ENCODE peak calls at places on chromosomes 4 and X, in eight cellular contexts. W is cardiac fibroblast; X is GM12864; B is DMS 273 treated with DMSO at 0.1 percent for 48 hours; F is naive thymus-derived CD8-positive, alpha-beta T cell; E is ecto neural progenitor cell; K is left cardiac atrium; P is AG04449. R is an unnamed sample.
A peak's percentile ranks its signal among the peaks of the same experiment; 100 is the strongest.

GRCh38 chrX:47683171-47684145 is 24.5 kb upstream of the UXT start:
- DNase-seq in W (peak; percentile 12), E (no peak), K (no peak), F (no peak), B (no peak), X (no peak), P (no peak), R (no peak)

GRCh38 chrX:21926527-21927278 is 13.8 kb upstream of the SMS start:
- DNase-seq in P (peak; percentile 86), E (no peak), F (no peak), W (peak; percentile 97), X (no peak), K (no peak), B (no peak), R (no peak)

GRCh38 chr4:80340036-80340435 is 4.5 kb downstream of the CFAP299 start:
- DNase-seq in W (no peak), F (no peak), P (no peak), E (no peak), B (no peak), X (no peak), K (no peak), R (no peak)

GRCh38 chr4:10343656-10344055 is 113.6 kb downstream of the ZNF518B start:
- DNase-seq in P (no peak), X (no peak), F (no peak), K (no peak), W (no peak), E (no peak), B (no peak), R (peak; percentile 27)

GRCh38 chr4:140256335-140256734 is 102.4 kb upstream of the MAML3 start:
- DNase-seq in X (no peak), W (peak; percentile 83), P (no peak), B (no peak), E (no peak), K (peak; percentile 22), F (no peak), R (no peak)

GRCh38 chr4:7067523-7068278 is at the start of gene GRPEL1:
- DNase-seq in P (peak; percentile 96), F (peak; percentile 100), E (peak; percentile 99), X (peak; percentile 98), K (peak; percentile 99), B (peak; percentile 90), W (peak; percentile 100), R (peak; percentile 100)

GRCh38 chrX:46820391-46821100 is 16.3 kb upstream of the RP2 start:
- DNase-seq in F (no peak), X (no peak), W (no peak), P (no peak), E (no peak), B (no peak), K (no peak), R (no peak)

GRCh38 chrX:40459576-40460158 is 121.1 kb upstream of the ATP6AP2 start:
- DNase-seq in P (no peak), F (no peak), E (peak; percentile 84), W (no peak), X (no peak), K (no peak), B (no peak), R (no peak)

GRCh38 chr4:77818667-77819408 is at the start of gene CNOT6L:
- DNase-seq in E (peak; percentile 78), F (peak; percentile 84), B (no peak), P (no peak), K (peak; percentile 85), X (no peak), W (peak; percentile 49), R (peak; percentile 87)

R was measured in osteocyte.